ENCODE peak calls at places on chromosomes 6 and 20, in five cellular contexts. H is hepatocyte, J is ovary, O is HCT116, C is endothelial cell of umbilical vein. T is an unnamed sample.

GRCh38 chr6:69917834-69918233 is 51.5 kb downstream of the COL19A1 start:
- DNase-seq in C (no peak), J (no peak), O (peak), H (no peak), T (peak)

GRCh38 chr6:20169786-20170185 is 42.5 kb downstream of the MBOAT1 start:
- DNase-seq in C (no peak), J (no peak), O (no peak), H (no peak), T (no peak)

GRCh38 chr20:58388028-58388601 is 914 bp upstream of the VAPB start:
- DNase-seq in O (no peak), J (no peak), H (no peak), C (no peak), T (no peak)

GRCh38 chr6:121732641-121733040 is 297.2 kb downstream of the GJA1 start:
- DNase-seq in J (no peak), O (no peak), C (peak), H (no peak), T (no peak)

GRCh38 chr6:111838749-111839484 is 34.3 kb downstream of the FYN start:
- DNase-seq in J (no peak), O (no peak), H (no peak), C (no peak), T (no peak)

GRCh38 chr6:167778497-167779122 is 48.1 kb upstream of the AFDN start:
- DNase-seq in C (no peak), J (no peak), H (peak), O (no peak), T (no peak)

GRCh38 chr6:43878823-43879495 is 108.9 kb downstream of the VEGFA start:
- DNase-seq in J (no peak), H (no peak), O (no peak), C (no peak), T (no peak)

GRCh38 chr20:56974499-56975250 is 291.8 kb downstream of the BMP7 start:
- DNase-seq in H (peak), J (no peak), O (peak), C (no peak), T (peak)

GRCh38 chr6:166166314-166167257 is 1.1 kb downstream of the TBXT start:
- DNase-seq in J (no peak), H (no peak), O (no peak), C (no peak), T (no peak)

GRCh38 chr6:169589699-169590257 is 112.1 kb downstream of the WDR27 start:
- DNase-seq in C (peak), H (no peak), O (no peak), J (no peak), T (no peak)

GRCh38 chr6:85344996-85345395 is 104.9 kb upstream of the NT5E start:
- DNase-seq in C (no peak), J (no peak), H (no peak), O (no peak), T (peak)

GRCh38 chr6:19812512-19813119 is 24.6 kb upstream of the ID4 start:
- DNase-seq in C (peak), O (peak), J (no peak), H (peak), T (no peak)

GRCh38 chr6:142377112-142377848 is 75.5 kb downstream of the ADGRG6 start:
- DNase-seq in C (peak), O (peak), J (no peak), H (peak), T (peak)

GRCh38 chr6:168222261-168222660 is 97.3 kb downstream of the DACT2 start:
- DNase-seq in C (no peak), H (no peak), J (no peak), O (no peak), T (no peak)

GRCh38 chr6:13496508-13497180 is 9.2 kb upstream of the GFOD1 start:
- DNase-seq in J (no peak), H (no peak), C (peak), O (no peak), T (no peak)

GRCh38 chr6:18329781-18330180 is 57.4 kb upstream of the RNF144B start:
- DNase-seq in C (no peak), O (no peak), H (no peak), J (no peak), T (no peak)

GRCh38 chr6:6152060-6152459 is 145.3 kb upstream of the NRN1 start:
- DNase-seq in H (no peak), O (no peak), C (no peak), J (no peak), T (no peak)

GRCh38 chr6:158475344-158476302 is 84.3 kb upstream of the TMEM181 start:
- DNase-seq in H (peak), J (no peak), C (peak), O (no peak), T (peak)

GRCh38 chr20:17710379-17711305 is 10.9 kb downstream of the BANF2 start:
- DNase-seq in C (no peak), H (peak), J (no peak), O (no peak), T (no peak)

GRCh38 chr6:26311385-26312095 is 53.5 kb upstream of the BTN3A2 start:
- DNase-seq in J (peak), H (peak), O (peak), C (peak), T (no peak)

GRCh38 chr20:22791432-22791831 is 207.1 kb upstream of the FOXA2 start:
- DNase-seq in O (no peak), C (no peak), H (no peak), J (no peak), T (no peak)

GRCh38 chr6:1089860-1090259 is 222.0 kb upstream of the FOXQ1 start:
- DNase-seq in J (no peak), C (no peak), O (no peak), H (no peak), T (no peak)

GRCh38 chr6:170178266-170178560 is 112.7 kb downstream of the DLL1 start:
- DNase-seq in H (no peak), J (no peak), O (no peak), C (no peak), T (peak)

DNA sequence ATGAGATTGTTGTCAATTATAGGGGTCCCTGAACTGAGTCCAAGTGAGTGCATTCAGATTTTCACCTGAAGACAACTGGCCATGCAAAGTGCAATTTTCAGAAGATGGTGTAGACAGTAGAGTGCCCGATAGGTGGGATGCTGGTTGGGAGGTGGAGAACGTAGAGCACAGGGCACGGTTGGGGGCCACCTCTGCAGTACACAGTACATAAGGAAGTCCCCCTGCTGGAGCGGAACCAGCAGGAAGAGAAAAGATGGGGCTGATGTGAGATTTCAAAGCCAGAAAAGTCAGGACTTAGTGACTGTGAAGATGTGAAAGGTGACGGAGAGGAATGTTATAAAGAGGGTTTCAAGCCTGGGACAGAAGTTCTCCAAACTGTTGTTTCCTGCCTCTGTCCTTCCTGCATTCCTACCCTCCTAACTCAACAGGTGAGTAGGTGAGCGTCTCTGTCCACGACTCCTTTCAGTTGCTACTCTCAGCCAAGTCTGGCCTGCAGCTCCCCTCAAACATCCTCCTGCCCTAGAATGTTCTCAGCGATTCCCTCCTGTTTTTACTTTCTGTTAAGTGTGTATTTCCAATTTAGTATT is 330.8 kb downstream of the PRL start:
- DNase-seq in H (no peak), J (no peak), C (no peak), O (no peak), T (no peak)
- TF ChIP-seq CTCF in H (no peak), J (no peak), C (no peak), O (no peak), T (no peak)

GRCh38 chr20:1420066-1420465 is 27.2 kb upstream of the FKBP1A start:
- DNase-seq in C (no peak), J (no peak), H (no peak), O (no peak), T (no peak)
- H3K27ac ChIP-seq in C (no peak), J (no peak), H (no peak), O (no peak), T (no peak)

GRCh38 chr20:64207641-64208590 is 43.7 kb downstream of the MYT1 start:
- DNase-seq in J (no peak), C (no peak), O (no peak), H (no peak), T (no peak)

GRCh38 chr20:64203037-64203777 is 39.0 kb downstream of the MYT1 start:
- DNase-seq in H (no peak), C (no peak), O (no peak), J (no peak), T (no peak)

GRCh38 chr20:64209148-64209547 is 44.9 kb downstream of the MYT1 start:
- DNase-seq in C (no peak), H (no peak), J (no peak), O (no peak), T (no peak)

GRCh38 chr20:64205611-64206026 is 41.4 kb downstream of the MYT1 start:
- DNase-seq in J (no peak), C (no peak), H (no peak), O (no peak), T (peak)

DNA sequence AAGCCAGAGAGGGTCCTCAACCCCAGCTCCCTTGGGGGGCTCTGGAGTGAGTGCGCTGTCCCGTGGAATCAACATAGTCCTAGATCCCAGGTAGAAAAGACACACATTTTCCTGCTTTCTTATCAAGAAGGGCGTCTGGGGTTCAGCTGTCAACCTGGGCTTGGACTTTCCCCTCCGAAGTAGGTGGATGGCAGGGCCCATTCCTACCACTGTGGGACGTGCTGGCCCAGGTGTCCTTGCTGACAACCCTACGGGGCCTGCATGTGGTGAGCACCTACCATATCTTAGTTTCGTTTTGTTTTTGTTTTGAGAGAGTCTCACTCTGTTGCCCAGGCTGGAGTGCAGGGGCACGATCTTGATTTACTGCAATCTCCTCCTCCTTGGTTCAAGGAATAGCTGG is 42.4 kb downstream of the MYT1 start:
- DNase-seq in H (no peak), O (no peak), J (no peak), C (no peak), T (no peak)
- TF ChIP-seq CTCF in H (no peak), O (no peak), J (no peak), C (no peak), T (no peak)

GRCh38 chr20:3932277-3933073 is 43.3 kb downstream of the PANK2 start:
- DNase-seq in O (no peak), C (peak), H (no peak), J (no peak), T (no peak)
- H3K27ac ChIP-seq in O (no peak), C (peak), H (no peak), J (peak), T (peak)

GRCh38 chr6:31098449-31098938 is 13.9 kb downstream of the C6orf15 start:
- DNase-seq in J (no peak), C (no peak), O (no peak), H (no peak), T (no peak)

GRCh38 chr6:31107052-31107451 is 5.3 kb downstream of the C6orf15 start:
- DNase-seq in O (no peak), H (no peak), J (no peak), C (no peak), T (no peak)

GRCh38 chr6:31103136-31103535 is 9.2 kb downstream of the C6orf15 start:
- DNase-seq in J (no peak), H (no peak), C (no peak), O (no peak), T (no peak)
- TF ChIP-seq CTCF in J (no peak), H (no peak), C (no peak), O (no peak), T (no peak)

T was measured in RWPE1.